ENCODE peak calls at places on chromosomes 4 and X, in five cellular contexts. One of them, this sample, is unnamed.
A peak's percentile ranks its signal among the peaks of the same experiment; 100 is the strongest.

GRCh38 chrX:84475596-84475995 is 26.7 kb downstream of the HDX start:
- DNase-seq in upper lobe of right lung: no peak
- DNase-seq in Peyer's patch: no peak
- DNase-seq in right atrium auricular region: no peak
- DNase-seq in suprapubic skin: no peak
- DNase-seq in this sample: no peak

GRCh38 chrX:17192111-17192510 is 182.9 kb upstream of the NHS start:
- DNase-seq in upper lobe of right lung: no peak
- DNase-seq in Peyer's patch: no peak
- DNase-seq in right atrium auricular region: no peak
- DNase-seq in suprapubic skin: no peak
- DNase-seq in this sample: no peak

GRCh38 chr4:122963222-122963621 is 40.8 kb upstream of the NUDT6 start:
- DNase-seq in upper lobe of right lung: no peak
- DNase-seq in Peyer's patch: no peak
- DNase-seq in right atrium auricular region: no peak
- DNase-seq in suprapubic skin: no peak
- DNase-seq in this sample: no peak

GRCh38 chrX:107227780-107228485 is 21.5 kb downstream of the DNAAF6 start:
- DNase-seq in upper lobe of right lung: no peak
- DNase-seq in Peyer's patch: no peak
- DNase-seq in right atrium auricular region: no peak
- DNase-seq in suprapubic skin: no peak
- DNase-seq in this sample: no peak

GRCh38 chr4:110020139-110020538 is 107.5 kb downstream of the EGF start:
- DNase-seq in upper lobe of right lung: no peak
- DNase-seq in Peyer's patch: no peak
- DNase-seq in right atrium auricular region: no peak
- DNase-seq in suprapubic skin: no peak
- DNase-seq in this sample: no peak

GRCh38 chrX:92247076-92247475 is 467.9 kb downstream of the PCDH11X start:
- DNase-seq in upper lobe of right lung: no peak
- DNase-seq in Peyer's patch: no peak
- DNase-seq in right atrium auricular region: no peak
- DNase-seq in suprapubic skin: no peak
- DNase-seq in this sample: no peak

GRCh38 chr4:119906277-119906676 is 160.4 kb downstream of the MAD2L1 start:
- DNase-seq in upper lobe of right lung: no peak
- DNase-seq in Peyer's patch: no peak
- DNase-seq in right atrium auricular region: no peak
- DNase-seq in suprapubic skin: no peak
- DNase-seq in this sample: no peak

GRCh38 chr4:80420638-80421037 is 85.1 kb downstream of the CFAP299 start:
- DNase-seq in upper lobe of right lung: no peak
- DNase-seq in Peyer's patch: no peak
- DNase-seq in right atrium auricular region: no peak
- DNase-seq in suprapubic skin: no peak
- DNase-seq in this sample: no peak

GRCh38 chr4:183355405-183355804 is 33.2 kb upstream of the CLDN24 start:
- DNase-seq in upper lobe of right lung: no peak
- DNase-seq in Peyer's patch: no peak
- DNase-seq in right atrium auricular region: no peak
- DNase-seq in suprapubic skin: no peak
- DNase-seq in this sample: no peak

GRCh38 chr4:73707918-73708577 is 32.3 kb upstream of the CXCL8 start:
- DNase-seq in upper lobe of right lung: peak; percentile 60
- DNase-seq in Peyer's patch: no peak
- DNase-seq in right atrium auricular region: peak; percentile 82
- DNase-seq in suprapubic skin: no peak
- DNase-seq in this sample: no peak

GRCh38 chr4:62243895-62244294 is 1043.8 kb downstream of the ADGRL3 start:
- DNase-seq in upper lobe of right lung: no peak
- DNase-seq in Peyer's patch: no peak
- DNase-seq in right atrium auricular region: no peak
- DNase-seq in suprapubic skin: no peak
- DNase-seq in this sample: no peak
- TF ChIP-seq CTCF in upper lobe of right lung: no peak
- TF ChIP-seq CTCF in Peyer's patch: no peak
- TF ChIP-seq CTCF in right atrium auricular region: no peak
- TF ChIP-seq CTCF in suprapubic skin: no peak
- TF ChIP-seq CTCF in this sample: no peak

GRCh38 chrX:152898442-152898841 is 575 bp downstream of the ZNF185 start:
- DNase-seq in upper lobe of right lung: no peak
- DNase-seq in Peyer's patch: no peak
- DNase-seq in right atrium auricular region: no peak
- DNase-seq in suprapubic skin: no peak
- DNase-seq in this sample: no peak
- H3K4me3 ChIP-seq in upper lobe of right lung: peak overlapping the region; percentile 30
- H3K4me3 ChIP-seq in Peyer's patch: peak overlapping the region; percentile 29
- H3K4me3 ChIP-seq in right atrium auricular region: no peak overlapping the region
- H3K4me3 ChIP-seq in suprapubic skin: peak overlapping the region; percentile 42
- H3K4me3 ChIP-seq in this sample: no peak overlapping the region

GRCh38 chrX:54754854-54755253 is 43.2 kb downstream of the ITIH6 start:
- DNase-seq in upper lobe of right lung: no peak
- DNase-seq in Peyer's patch: no peak
- DNase-seq in right atrium auricular region: no peak
- DNase-seq in suprapubic skin: no peak
- DNase-seq in this sample: no peak

GRCh38 chrX:54758114-54759055 is 39.7 kb downstream of the ITIH6 start:
- DNase-seq in upper lobe of right lung: no peak
- DNase-seq in Peyer's patch: no peak
- DNase-seq in right atrium auricular region: no peak
- DNase-seq in suprapubic skin: no peak
- DNase-seq in this sample: no peak
- TF ChIP-seq CTCF in upper lobe of right lung: no peak
- TF ChIP-seq CTCF in Peyer's patch: no peak
- TF ChIP-seq CTCF in right atrium auricular region: no peak
- TF ChIP-seq CTCF in suprapubic skin: no peak
- TF ChIP-seq CTCF in this sample: no peak

GRCh38 chr4:7842384-7843279 is 97.0 kb downstream of the AFAP1 start:
- DNase-seq in upper lobe of right lung: no peak
- DNase-seq in Peyer's patch: no peak
- DNase-seq in right atrium auricular region: peak; percentile 88
- DNase-seq in suprapubic skin: no peak
- DNase-seq in this sample: no peak
- H3K4me3 ChIP-seq in upper lobe of right lung: no peak overlapping the region
- H3K4me3 ChIP-seq in Peyer's patch: no peak overlapping the region
- H3K4me3 ChIP-seq in right atrium auricular region: no peak overlapping the region
- H3K4me3 ChIP-seq in suprapubic skin: no peak overlapping the region
- H3K4me3 ChIP-seq in this sample: no peak overlapping the region

DNA sequence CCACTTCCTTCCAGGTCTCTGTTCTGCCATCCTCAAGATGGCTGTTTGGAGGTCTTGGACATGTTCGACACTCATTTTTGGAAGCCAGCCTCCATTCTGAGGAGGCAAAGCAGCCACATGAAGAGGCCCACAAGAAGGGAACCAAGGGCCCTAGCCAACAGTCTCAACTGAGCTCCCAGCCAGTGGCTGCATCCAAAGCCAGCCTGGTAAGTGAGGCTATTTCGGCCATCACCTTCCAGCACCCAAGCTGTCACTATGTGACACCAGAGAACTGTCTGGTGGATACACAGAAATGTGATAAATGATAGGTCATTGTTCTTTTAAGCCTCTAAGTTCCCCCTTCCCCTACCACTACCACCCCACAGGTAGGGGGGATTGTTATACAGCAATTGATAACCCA is 127.2 kb downstream of the NPNT start:
- DNase-seq in upper lobe of right lung: no peak
- DNase-seq in Peyer's patch: no peak
- DNase-seq in right atrium auricular region: no peak
- DNase-seq in suprapubic skin: no peak
- DNase-seq in this sample: no peak
- TF ChIP-seq CTCF in upper lobe of right lung: no peak
- TF ChIP-seq CTCF in Peyer's patch: no peak
- TF ChIP-seq CTCF in right atrium auricular region: no peak
- TF ChIP-seq CTCF in suprapubic skin: no peak
- TF ChIP-seq CTCF in this sample: no peak

This sample was measured in GM12864.